ENCODE peak calls at places on chromosomes 5 and 9, in ten cellular contexts. One of them, this sample, is unnamed.

GRCh38 chr5:57859626-57860025 is 377.0 kb upstream of the ACTBL2 start:
- DNase-seq in adipocyte: no peak
- DNase-seq in tibial nerve: no peak
- DNase-seq in mesendoderm: no peak
- DNase-seq in tibial artery: no peak
- DNase-seq in IMR-90: no peak
- DNase-seq in NT2/D1: no peak
- DNase-seq in AG09309: no peak
- DNase-seq in fibroblast of mammary gland: no peak
- DNase-seq in left ventricle myocardium inferior: no peak
- DNase-seq in this sample: no peak

GRCh38 chr9:88773627-88774244 is 217.5 kb upstream of the S1PR3 start:
- DNase-seq in adipocyte: peak; percentile 57
- DNase-seq in tibial artery: no peak
- DNase-seq in NT2/D1: no peak
- DNase-seq in mesendoderm: peak; percentile 74
- DNase-seq in AG09309: no peak
- DNase-seq in fibroblast of mammary gland: peak; percentile 58
- DNase-seq in tibial nerve: no peak
- DNase-seq in IMR-90: peak; percentile 63
- DNase-seq in left ventricle myocardium inferior: no peak
- DNase-seq in this sample: no peak

GRCh38 chr9:110842169-110842568 is 173.6 kb downstream of the MUSK start:
- DNase-seq in fibroblast of mammary gland: no peak
- DNase-seq in AG09309: no peak
- DNase-seq in adipocyte: no peak
- DNase-seq in tibial artery: no peak
- DNase-seq in IMR-90: no peak
- DNase-seq in mesendoderm: peak; percentile 81
- DNase-seq in tibial nerve: no peak
- DNase-seq in left ventricle myocardium inferior: no peak
- DNase-seq in NT2/D1: no peak
- DNase-seq in this sample: no peak

GRCh38 chr5:57117601-57118000 is 56.3 kb upstream of the GPBP1 start:
- DNase-seq in NT2/D1: no peak
- DNase-seq in IMR-90: no peak
- DNase-seq in mesendoderm: no peak
- DNase-seq in AG09309: no peak
- DNase-seq in adipocyte: no peak
- DNase-seq in left ventricle myocardium inferior: no peak
- DNase-seq in tibial nerve: no peak
- DNase-seq in tibial artery: no peak
- DNase-seq in fibroblast of mammary gland: peak; percentile 12
- DNase-seq in this sample: no peak

GRCh38 chr9:72726951-72727350 is 205.5 kb downstream of the TMC1 start:
- DNase-seq in fibroblast of mammary gland: no peak
- DNase-seq in tibial nerve: no peak
- DNase-seq in IMR-90: no peak
- DNase-seq in mesendoderm: peak; percentile 83
- DNase-seq in left ventricle myocardium inferior: no peak
- DNase-seq in adipocyte: peak; percentile 42
- DNase-seq in AG09309: no peak
- DNase-seq in NT2/D1: peak; percentile 57
- DNase-seq in tibial artery: no peak
- DNase-seq in this sample: no peak

GRCh38 chr9:71001780-71002386 is 119.5 kb downstream of the TRPM3 start:
- DNase-seq in fibroblast of mammary gland: peak; percentile 45
- DNase-seq in adipocyte: peak; percentile 51
- DNase-seq in AG09309: peak; percentile 8
- DNase-seq in mesendoderm: peak; percentile 69
- DNase-seq in left ventricle myocardium inferior: no peak
- DNase-seq in tibial nerve: no peak
- DNase-seq in IMR-90: peak; percentile 25
- DNase-seq in tibial artery: no peak
- DNase-seq in NT2/D1: peak; percentile 32
- DNase-seq in this sample: no peak

GRCh38 chr5:175526691-175527090 is 48.3 kb downstream of the SFXN1 start:
- DNase-seq in NT2/D1: no peak
- DNase-seq in adipocyte: no peak
- DNase-seq in left ventricle myocardium inferior: no peak
- DNase-seq in IMR-90: no peak
- DNase-seq in tibial nerve: no peak
- DNase-seq in AG09309: no peak
- DNase-seq in tibial artery: no peak
- DNase-seq in fibroblast of mammary gland: no peak
- DNase-seq in mesendoderm: no peak
- DNase-seq in this sample: no peak

GRCh38 chr5:56402273-56403223 is 169.4 kb upstream of the ANKRD55 start:
- DNase-seq in NT2/D1: no peak
- DNase-seq in mesendoderm: peak; percentile 52
- DNase-seq in tibial nerve: no peak
- DNase-seq in fibroblast of mammary gland: no peak
- DNase-seq in IMR-90: no peak
- DNase-seq in tibial artery: no peak
- DNase-seq in AG09309: no peak
- DNase-seq in left ventricle myocardium inferior: no peak
- DNase-seq in adipocyte: no peak
- DNase-seq in this sample: no peak

GRCh38 chr5:35954175-35954574 is 15.8 kb upstream of the CAPSL start:
- DNase-seq in tibial artery: no peak
- DNase-seq in tibial nerve: no peak
- DNase-seq in NT2/D1: no peak
- DNase-seq in left ventricle myocardium inferior: no peak
- DNase-seq in adipocyte: no peak
- DNase-seq in mesendoderm: peak; percentile 11
- DNase-seq in AG09309: no peak
- DNase-seq in fibroblast of mammary gland: no peak
- DNase-seq in IMR-90: no peak
- DNase-seq in this sample: no peak

GRCh38 chr9:85114799-85115198 is 445.3 kb downstream of the NTRK2 start:
- DNase-seq in NT2/D1: no peak
- DNase-seq in IMR-90: no peak
- DNase-seq in adipocyte: no peak
- DNase-seq in fibroblast of mammary gland: no peak
- DNase-seq in tibial artery: no peak
- DNase-seq in tibial nerve: no peak
- DNase-seq in AG09309: no peak
- DNase-seq in left ventricle myocardium inferior: no peak
- DNase-seq in mesendoderm: no peak
- DNase-seq in this sample: no peak

GRCh38 chr5:179345429-179346321 is at the start of gene ADAMTS2:
- DNase-seq in NT2/D1: peak; percentile 28
- DNase-seq in tibial artery: peak; percentile 61
- DNase-seq in AG09309: no peak
- DNase-seq in left ventricle myocardium inferior: peak; percentile 73
- DNase-seq in tibial nerve: no peak
- DNase-seq in fibroblast of mammary gland: peak; percentile 61
- DNase-seq in adipocyte: peak; percentile 92
- DNase-seq in IMR-90: peak; percentile 56
- DNase-seq in mesendoderm: peak; percentile 73
- DNase-seq in this sample: no peak

GRCh38 chr5:1118738-1119137 is 6.9 kb upstream of the SLC12A7 start:
- DNase-seq in IMR-90: no peak
- DNase-seq in left ventricle myocardium inferior: no peak
- DNase-seq in AG09309: no peak
- DNase-seq in NT2/D1: no peak
- DNase-seq in tibial artery: no peak
- DNase-seq in tibial nerve: no peak
- DNase-seq in fibroblast of mammary gland: no peak
- DNase-seq in mesendoderm: peak; percentile 54
- DNase-seq in adipocyte: no peak
- DNase-seq in this sample: no peak

GRCh38 chr5:170393235-170393634 is 4.1 kb upstream of the KCNMB1 start:
- DNase-seq in fibroblast of mammary gland: no peak
- DNase-seq in mesendoderm: no peak
- DNase-seq in tibial artery: no peak
- DNase-seq in left ventricle myocardium inferior: no peak
- DNase-seq in NT2/D1: no peak
- DNase-seq in tibial nerve: no peak
- DNase-seq in AG09309: no peak
- DNase-seq in adipocyte: no peak
- DNase-seq in IMR-90: no peak
- DNase-seq in this sample: no peak
- H3K4me3 ChIP-seq in fibroblast of mammary gland: no peak overlapping the region
- H3K4me3 ChIP-seq in mesendoderm: no peak overlapping the region
- H3K4me3 ChIP-seq in tibial artery: no peak overlapping the region
- H3K4me3 ChIP-seq in left ventricle myocardium inferior: no peak overlapping the region
- H3K4me3 ChIP-seq in NT2/D1: no peak overlapping the region
- H3K4me3 ChIP-seq in tibial nerve: no peak overlapping the region
- H3K4me3 ChIP-seq in AG09309: no peak overlapping the region
- H3K4me3 ChIP-seq in adipocyte: no peak overlapping the region
- H3K4me3 ChIP-seq in IMR-90: no peak overlapping the region
- H3K4me3 ChIP-seq in this sample: no peak overlapping the region

DNA sequence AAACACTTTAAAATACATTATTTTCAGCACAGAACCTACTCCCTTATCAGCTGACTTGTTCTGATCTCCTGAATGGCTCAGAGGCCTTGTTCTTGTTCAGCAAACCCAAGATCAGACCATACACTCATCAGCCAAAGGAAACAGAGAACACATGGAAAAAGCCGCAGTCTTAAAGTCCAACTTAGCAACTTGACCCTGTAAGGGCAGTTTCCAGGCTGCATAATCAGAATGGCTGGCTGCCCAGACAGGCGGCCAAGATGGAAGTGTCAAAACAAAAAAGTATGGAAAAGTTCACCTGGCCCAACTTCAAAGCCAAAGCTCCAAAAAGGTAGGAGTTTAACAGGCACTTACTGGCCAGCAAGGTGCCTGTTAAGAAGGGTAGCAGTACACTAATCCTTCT is 56.3 kb downstream of the SIL1 start:
- DNase-seq in tibial nerve: peak; percentile 37
- DNase-seq in AG09309: peak; percentile 48
- DNase-seq in NT2/D1: no peak
- DNase-seq in mesendoderm: no peak
- DNase-seq in adipocyte: peak; percentile 47
- DNase-seq in fibroblast of mammary gland: peak; percentile 95
- DNase-seq in left ventricle myocardium inferior: peak; percentile 45
- DNase-seq in tibial artery: no peak
- DNase-seq in IMR-90: peak; percentile 91
- DNase-seq in this sample: no peak
- H3K4me3 ChIP-seq in tibial nerve: no peak overlapping the region
- H3K4me3 ChIP-seq in AG09309: no peak overlapping the region
- H3K4me3 ChIP-seq in NT2/D1: no peak overlapping the region
- H3K4me3 ChIP-seq in mesendoderm: no peak overlapping the region
- H3K4me3 ChIP-seq in adipocyte: peak overlapping the region; percentile 35
- H3K4me3 ChIP-seq in fibroblast of mammary gland: no peak overlapping the region
- H3K4me3 ChIP-seq in left ventricle myocardium inferior: no peak overlapping the region
- H3K4me3 ChIP-seq in tibial artery: no peak overlapping the region
- H3K4me3 ChIP-seq in IMR-90: no peak overlapping the region
- H3K4me3 ChIP-seq in this sample: no peak overlapping the region

GRCh38 chr9:4663956-4664355 is 1.9 kb downstream of the PLPP6 start:
- DNase-seq in AG09309: no peak
- DNase-seq in NT2/D1: no peak
- DNase-seq in mesendoderm: no peak
- DNase-seq in tibial nerve: no peak
- DNase-seq in tibial artery: no peak
- DNase-seq in IMR-90: no peak
- DNase-seq in left ventricle myocardium inferior: no peak
- DNase-seq in adipocyte: no peak
- DNase-seq in fibroblast of mammary gland: no peak
- DNase-seq in this sample: no peak
- H3K4me3 ChIP-seq in AG09309: no peak overlapping the region
- H3K4me3 ChIP-seq in NT2/D1: no peak overlapping the region
- H3K4me3 ChIP-seq in mesendoderm: no peak overlapping the region
- H3K4me3 ChIP-seq in tibial nerve: no peak overlapping the region
- H3K4me3 ChIP-seq in tibial artery: no peak overlapping the region
- H3K4me3 ChIP-seq in IMR-90: no peak overlapping the region
- H3K4me3 ChIP-seq in left ventricle myocardium inferior: no peak overlapping the region
- H3K4me3 ChIP-seq in adipocyte: no peak overlapping the region
- H3K4me3 ChIP-seq in fibroblast of mammary gland: no peak overlapping the region
- H3K4me3 ChIP-seq in this sample: no peak overlapping the region

GRCh38 chr5:110925398-110925797 is 146.1 kb upstream of the TSLP start:
- DNase-seq in tibial artery: no peak
- DNase-seq in fibroblast of mammary gland: peak; percentile 55
- DNase-seq in NT2/D1: no peak
- DNase-seq in adipocyte: peak; percentile 67
- DNase-seq in tibial nerve: no peak
- DNase-seq in AG09309: peak; percentile 17
- DNase-seq in mesendoderm: no peak
- DNase-seq in left ventricle myocardium inferior: no peak
- DNase-seq in IMR-90: peak; percentile 64
- DNase-seq in this sample: no peak
- H3K4me3 ChIP-seq in tibial artery: no peak overlapping the region
- H3K4me3 ChIP-seq in fibroblast of mammary gland: no peak overlapping the region
- H3K4me3 ChIP-seq in NT2/D1: no peak overlapping the region
- H3K4me3 ChIP-seq in adipocyte: no peak overlapping the region
- H3K4me3 ChIP-seq in tibial nerve: no peak overlapping the region
- H3K4me3 ChIP-seq in AG09309: no peak overlapping the region
- H3K4me3 ChIP-seq in mesendoderm: no peak overlapping the region
- H3K4me3 ChIP-seq in left ventricle myocardium inferior: no peak overlapping the region
- H3K4me3 ChIP-seq in IMR-90: no peak overlapping the region
- H3K4me3 ChIP-seq in this sample: no peak overlapping the region

GRCh38 chr9:21996858-21997257 is 2.3 kb downstream of the CDKN2B-AS1 start:
- DNase-seq in AG09309: no peak
- DNase-seq in mesendoderm: no peak
- DNase-seq in fibroblast of mammary gland: no peak
- DNase-seq in NT2/D1: no peak
- DNase-seq in tibial nerve: no peak
- DNase-seq in adipocyte: no peak
- DNase-seq in left ventricle myocardium inferior: no peak
- DNase-seq in IMR-90: no peak
- DNase-seq in tibial artery: no peak
- DNase-seq in this sample: no peak
- H3K4me3 ChIP-seq in AG09309: no peak overlapping the region
- H3K4me3 ChIP-seq in mesendoderm: no peak overlapping the region
- H3K4me3 ChIP-seq in fibroblast of mammary gland: no peak overlapping the region
- H3K4me3 ChIP-seq in NT2/D1: no peak overlapping the region
- H3K4me3 ChIP-seq in tibial nerve: no peak overlapping the region
- H3K4me3 ChIP-seq in adipocyte: no peak overlapping the region
- H3K4me3 ChIP-seq in left ventricle myocardium inferior: no peak overlapping the region
- H3K4me3 ChIP-seq in IMR-90: no peak overlapping the region
- H3K4me3 ChIP-seq in tibial artery: no peak overlapping the region
- H3K4me3 ChIP-seq in this sample: no peak overlapping the region

GRCh38 chr5:96968074-96968473 is 32.2 kb downstream of the LNPEP start:
- DNase-seq in tibial artery: no peak
- DNase-seq in fibroblast of mammary gland: peak; percentile 42
- DNase-seq in IMR-90: peak; percentile 52
- DNase-seq in NT2/D1: no peak
- DNase-seq in mesendoderm: no peak
- DNase-seq in left ventricle myocardium inferior: no peak
- DNase-seq in adipocyte: peak; percentile 51
- DNase-seq in tibial nerve: no peak
- DNase-seq in AG09309: no peak
- DNase-seq in this sample: no peak
- H3K4me3 ChIP-seq in tibial artery: no peak overlapping the region
- H3K4me3 ChIP-seq in fibroblast of mammary gland: no peak overlapping the region
- H3K4me3 ChIP-seq in IMR-90: no peak overlapping the region
- H3K4me3 ChIP-seq in NT2/D1: no peak overlapping the region
- H3K4me3 ChIP-seq in mesendoderm: no peak overlapping the region
- H3K4me3 ChIP-seq in left ventricle myocardium inferior: peak overlapping the region; percentile 8
- H3K4me3 ChIP-seq in adipocyte: peak overlapping the region; percentile 39
- H3K4me3 ChIP-seq in tibial nerve: no peak overlapping the region
- H3K4me3 ChIP-seq in AG09309: no peak overlapping the region
- H3K4me3 ChIP-seq in this sample: no peak overlapping the region

This sample was measured in RWPE2.